ENCODE peak calls at places on chromosomes 6 and 20, in six cellular contexts. H is heart right ventricle; M is CD8-positive, alpha-beta T cell; J is pancreas; C is stomach; B is spleen. U is an unnamed sample. For H3K4me1 and H3K9me3, the result is how much of the 10 kb centered on the place peaks cover.

GRCh38 chr20:32312718-32313424 is 35.4 kb downstream of the KIF3B start:
- DNase-seq in H (no peak), M (no peak), J (no peak), C (no peak), B (no peak), U (no peak)

GRCh38 chr6:113560908-113561307 is 296.2 kb upstream of the MARCKS start:
- DNase-seq in H (no peak), M (no peak), J (no peak), C (no peak), B (no peak), U (no peak)

GRCh38 chr20:38685853-38686473 is 38.3 kb upstream of the SLC32A1 start:
- DNase-seq in H (peak), M (peak), J (peak), C (peak), B (no peak), U (no peak)

GRCh38 chr20:24952376-24953203 is 3.5 kb downstream of the CST7 start:
- DNase-seq in H (no peak), M (no peak), J (no peak), C (peak), B (peak), U (no peak)

GRCh38 chr6:109093732-109094131 is 914 bp downstream of the SESN1 start:
- DNase-seq in H (no peak), M (no peak), J (no peak), C (no peak), B (no peak), U (no peak)

GRCh38 chr20:32380745-32381144 is 22.6 kb downstream of the ASXL1 start:
- DNase-seq in H (no peak), M (no peak), J (no peak), C (no peak), B (no peak), U (no peak)

GRCh38 chr6:135922170-135922569 is 70.7 kb downstream of the PDE7B start:
- DNase-seq in H (peak), M (no peak), J (no peak), C (no peak), B (no peak), U (no peak)

GRCh38 chr20:16865406-16865805 is 117.2 kb downstream of the OTOR start:
- DNase-seq in H (no peak), M (no peak), J (no peak), C (no peak), B (no peak), U (no peak)

GRCh38 chr6:21996425-21997207 is 300.2 kb downstream of the PRL start:
- DNase-seq in H (no peak), M (no peak), J (no peak), C (no peak), B (no peak), U (no peak)

GRCh38 chr6:113103618-113104390 is 753.3 kb upstream of the MARCKS start:
- DNase-seq in H (no peak), M (no peak), J (no peak), C (no peak), B (no peak), U (no peak)

GRCh38 chr20:44785768-44786167 is 24.6 kb downstream of the RIMS4 start:
- DNase-seq in H (no peak), M (no peak), J (no peak), C (no peak), B (no peak), U (no peak)

GRCh38 chr6:16674666-16675392 is 86.4 kb downstream of the ATXN1 start:
- DNase-seq in H (no peak), M (no peak), J (no peak), C (no peak), B (no peak), U (no peak)

GRCh38 chr6:36028887-36029324 is 1.3 kb downstream of the MAPK14 start:
- DNase-seq in H (peak), M (peak), J (peak), C (peak), B (peak), U (peak)

GRCh38 chr6:40910260-40910893 is 128.6 kb downstream of the UNC5CL start:
- DNase-seq in H (no peak), M (no peak), J (no peak), C (no peak), B (no peak), U (no peak)

GRCh38 chr6:77456531-77457248 is 6.6 kb downstream of the HTR1B start:
- DNase-seq in H (no peak), M (no peak), J (no peak), C (no peak), B (no peak), U (no peak)

GRCh38 chr20:5270608-5271007 is 46.1 kb downstream of the PROKR2 start:
- DNase-seq in H (no peak), M (no peak), J (no peak), C (no peak), B (no peak), U (no peak)

GRCh38 chr6:82494367-82494766 is 130.8 kb downstream of the TPBG start:
- DNase-seq in H (no peak), M (no peak), J (no peak), C (no peak), B (no peak), U (no peak)

GRCh38 chr20:9066196-9066595 is 2.7 kb upstream of the PLCB4 start:
- DNase-seq in H (no peak), M (no peak), J (no peak), C (no peak), B (no peak), U (no peak)

GRCh38 chr6:81769834-81770233 is 17.4 kb upstream of the TENT5A start:
- DNase-seq in H (no peak), M (no peak), J (no peak), C (no peak), B (no peak), U (no peak)

GRCh38 chr20:38166707-38167233 is 1.7 kb upstream of the TGM2 start:
- DNase-seq in H (no peak), M (no peak), J (no peak), C (no peak), B (no peak), U (no peak)

GRCh38 chr6:33280539-33280938 is 3.6 kb downstream of the B3GALT4 start:
- DNase-seq in H (no peak), M (no peak), J (no peak), C (no peak), B (peak), U (no peak)

GRCh38 chr6:82337688-82338257 is 25.8 kb upstream of the TPBG start:
- DNase-seq in H (no peak), M (no peak), J (no peak), C (no peak), B (no peak), U (no peak)

GRCh38 chr6:163415176-163415619 is 680 bp downstream of the QKI start:
- DNase-seq in H (no peak), M (peak), J (peak), C (no peak), B (peak), U (no peak)

GRCh38 chr20:10448270-10449156 is 13.4 kb downstream of the SLX4IP start:
- DNase-seq in H (no peak), M (no peak), J (no peak), C (no peak), B (no peak), U (no peak)

GRCh38 chr6:20540683-20541082 is 6.4 kb downstream of the CDKAL1 start:
- DNase-seq in H (no peak), M (no peak), J (no peak), C (no peak), B (no peak), U (no peak)

GRCh38 chr20:47708140-47708807 is 77.0 kb downstream of the SULF2 start:
- DNase-seq in H (no peak), M (no peak), J (no peak), C (no peak), B (no peak), U (no peak)

GRCh38 chr6:21468487-21468886 is 125.1 kb upstream of the SOX4 start:
- DNase-seq in H (no peak), M (no peak), J (no peak), C (no peak), B (no peak), U (no peak)

GRCh38 chr6:89475634-89476033 is 42.7 kb downstream of the ANKRD6 start:
- DNase-seq in H (no peak), M (no peak), J (no peak), C (no peak), B (no peak), U (no peak)

GRCh38 chr6:139743629-139744028 is 369.2 kb upstream of the CITED2 start:
- DNase-seq in H (no peak), M (no peak), J (no peak), C (no peak), B (no peak), U (no peak)

GRCh38 chr20:53149184-53149651 is 177.1 kb downstream of the TSHZ2 start:
- DNase-seq in H (no peak), M (no peak), J (no peak), C (no peak), B (no peak), U (no peak)

GRCh38 chr20:37915800-37916570 is 13.1 kb downstream of the VSTM2L start:
- DNase-seq in H (no peak), M (no peak), J (no peak), C (peak), B (no peak), U (no peak)

GRCh38 chr20:35768731-35769664 is 2.8 kb upstream of the PHF20 start:
- DNase-seq in H (peak), M (peak), J (peak), C (peak), B (peak), U (peak)

GRCh38 chr6:80289727-80290126 is 183.3 kb downstream of the BCKDHB start:
- DNase-seq in H (no peak), M (no peak), J (no peak), C (no peak), B (peak), U (no peak)

GRCh38 chr20:4667371-4667773 is 54.3 kb upstream of the PRND start:
- DNase-seq in H (no peak), M (no peak), J (no peak), C (no peak), B (no peak), U (no peak)

GRCh38 chr6:111585969-111586315 is 19.7 kb downstream of the TRAF3IP2 start:
- DNase-seq in H (no peak), M (no peak), J (no peak), C (no peak), B (no peak), U (no peak)

DNA sequence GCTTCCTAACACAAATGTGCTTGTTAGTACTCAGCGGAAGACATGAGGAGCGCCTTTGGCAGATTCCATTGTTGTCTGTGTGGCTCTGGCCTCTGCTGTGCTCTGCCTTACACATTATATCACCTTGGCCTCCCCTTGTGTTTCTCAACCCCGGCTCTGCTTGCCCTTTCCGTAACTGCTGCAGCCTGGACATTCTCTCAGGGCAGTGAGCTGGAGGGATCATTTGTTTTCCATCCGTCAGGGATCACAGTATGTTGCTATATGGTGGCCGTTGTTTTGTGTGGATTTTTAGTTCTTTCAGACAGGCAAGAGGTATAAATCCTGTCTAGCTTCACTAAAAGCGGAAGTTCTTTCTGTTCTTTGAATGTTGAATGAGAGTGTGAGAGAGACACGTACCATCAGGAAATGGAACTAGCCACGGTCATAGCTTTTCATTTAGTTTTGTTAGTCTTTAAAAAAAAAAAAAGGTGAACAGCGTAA is 175.1 kb downstream of the JARID2 start:
- DNase-seq in H (peak), M (no peak), J (no peak), C (no peak), B (no peak), U (no peak)
- H3K4me1 ChIP-seq in H (under half), M (under half), J (under half), C (under half), B (half or more), U (under half)

GRCh38 chr20:61720348-61720696 is 345.4 kb downstream of the TAF4 start:
- DNase-seq in H (no peak), M (no peak), J (no peak), C (no peak), B (no peak), U (no peak)
- H3K4me3 ChIP-seq in H (no peak), M (peak), J (no peak), C (no peak), B (no peak), U (peak)

GRCh38 chr6:15498640-15499039 is 164.2 kb downstream of the DTNBP1 start:
- DNase-seq in H (no peak), M (no peak), J (no peak), C (no peak), B (no peak), U (no peak)
- H3K9me3 ChIP-seq in H (under half), M (under half), J (under half), C (under half), B (under half), U (under half)

DNA sequence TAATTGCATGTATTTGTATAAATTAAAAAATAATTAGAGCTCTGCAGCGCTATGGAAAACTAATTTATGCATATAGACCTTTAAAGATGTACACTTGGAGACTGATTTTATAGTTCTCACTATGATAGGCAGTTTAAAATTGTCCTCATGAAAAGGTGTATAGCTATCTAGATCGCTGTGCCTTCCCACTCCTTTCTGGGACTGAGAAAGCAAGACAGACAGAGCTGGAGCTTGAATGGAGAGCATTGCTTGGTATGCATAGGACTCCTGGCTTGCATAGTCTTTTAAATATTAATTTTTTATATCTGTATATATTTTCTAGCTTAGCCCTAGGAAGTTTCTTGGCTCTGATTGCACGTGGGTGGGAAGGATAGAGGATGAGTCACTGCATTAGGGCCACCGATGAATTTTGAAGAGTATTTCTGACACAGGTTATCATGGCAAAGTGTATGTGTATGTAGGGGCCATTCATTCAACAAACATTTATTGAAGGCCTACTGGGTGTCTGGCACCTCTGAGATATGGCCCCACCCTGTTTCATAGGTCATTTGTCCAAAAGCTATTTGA is 150.0 kb upstream of the SPACA1 start:
- DNase-seq in H (no peak), M (no peak), J (no peak), C (no peak), B (no peak), U (no peak)
- H3K4me1 ChIP-seq in H (under half), M (under half), J (under half), C (under half), B (under half), U (under half)

GRCh38 chr20:20034486-20034885 is 17.3 kb downstream of the NAA20 start:
- DNase-seq in H (no peak), M (no peak), J (no peak), C (no peak), B (no peak), U (no peak)
- H3K4me3 ChIP-seq in H (no peak), M (no peak), J (no peak), C (no peak), B (no peak), U (no peak)

DNA sequence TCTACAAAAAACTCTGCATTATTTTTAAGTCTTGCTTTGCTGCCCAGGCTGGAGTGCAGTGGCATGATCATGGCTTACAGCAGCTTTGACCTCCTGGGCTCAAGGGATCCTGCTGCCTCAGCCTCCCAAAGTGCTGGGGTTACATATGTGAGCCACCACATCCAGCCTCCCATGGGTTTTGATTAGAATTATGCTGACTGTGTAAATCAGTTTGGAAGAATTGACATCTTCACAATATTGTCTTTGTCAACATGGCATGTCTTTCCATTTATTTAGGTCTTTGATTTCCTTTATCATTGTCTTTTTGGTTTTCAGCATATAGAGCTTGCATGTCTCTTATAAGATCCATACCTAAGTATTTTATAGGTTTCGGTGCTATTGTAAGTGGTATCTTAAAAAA is 13.2 kb upstream of the APCDD1L start:
- DNase-seq in H (no peak), M (no peak), J (no peak), C (no peak), B (no peak), U (no peak)
- H3K9me3 ChIP-seq in H (half or more), M (under half), J (under half), C (half or more), B (under half), U (under half)

GRCh38 chr6:3382399-3383279 is 74.2 kb downstream of the SLC22A23 start:
- DNase-seq in H (no peak), M (no peak), J (no peak), C (peak), B (no peak), U (no peak)

GRCh38 chr6:3381233-3382065 is 75.4 kb downstream of the SLC22A23 start:
- DNase-seq in H (peak), M (no peak), J (no peak), C (no peak), B (no peak), U (no peak)

GRCh38 chr6:3377536-3378397 is 79.1 kb downstream of the SLC22A23 start:
- DNase-seq in H (no peak), M (no peak), J (no peak), C (no peak), B (no peak), U (no peak)

GRCh38 chr6:3379482-3380060 is 77.3 kb downstream of the SLC22A23 start:
- DNase-seq in H (no peak), M (no peak), J (no peak), C (no peak), B (no peak), U (no peak)

DNA sequence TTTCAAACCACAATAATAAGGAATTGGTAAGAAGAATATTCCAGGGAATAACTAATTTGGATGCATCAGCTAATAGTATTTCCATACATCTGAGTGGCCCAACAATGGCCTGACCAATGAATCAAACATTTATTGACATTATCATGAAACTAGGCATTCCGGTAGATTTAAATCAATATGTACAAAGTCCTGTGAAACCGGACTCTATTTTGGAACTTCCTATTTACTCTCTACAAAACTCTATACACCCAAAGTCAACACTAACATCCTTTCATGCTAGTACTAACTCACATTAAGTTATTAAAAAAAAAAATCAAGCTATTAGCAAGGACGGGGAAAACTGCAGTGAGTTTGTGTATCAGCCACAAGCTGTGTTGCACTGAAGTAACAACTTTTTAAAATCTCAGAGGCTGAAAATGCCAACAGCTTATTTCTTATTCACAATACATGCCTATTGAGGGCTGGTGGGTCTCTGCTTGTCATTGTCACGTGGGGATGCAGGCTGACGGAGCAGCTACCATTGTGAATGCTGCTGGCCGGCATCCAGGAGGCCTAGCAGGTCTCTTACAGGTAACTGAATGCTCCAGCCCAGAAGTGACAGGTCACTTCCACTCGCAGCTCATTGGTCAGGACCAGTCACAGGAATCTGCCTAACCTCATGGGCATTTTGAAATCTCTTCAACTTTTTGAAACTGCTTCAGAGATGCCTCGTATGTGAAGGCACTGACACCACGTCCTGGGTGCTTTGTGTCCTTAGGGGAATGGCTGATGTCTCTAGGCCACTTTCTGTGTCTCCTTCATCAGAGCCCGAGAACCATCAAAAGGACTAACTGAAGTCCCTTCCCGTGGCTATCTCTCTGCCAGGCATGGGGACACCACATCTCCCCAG is 76.3 kb downstream of the SLC22A23 start:
- DNase-seq in H (no peak), M (no peak), J (peak), C (peak), B (no peak), U (no peak)
- H3K4me1 ChIP-seq in H (under half), M (under half), J (under half), C (half or more), B (under half), U (under half)

DNA sequence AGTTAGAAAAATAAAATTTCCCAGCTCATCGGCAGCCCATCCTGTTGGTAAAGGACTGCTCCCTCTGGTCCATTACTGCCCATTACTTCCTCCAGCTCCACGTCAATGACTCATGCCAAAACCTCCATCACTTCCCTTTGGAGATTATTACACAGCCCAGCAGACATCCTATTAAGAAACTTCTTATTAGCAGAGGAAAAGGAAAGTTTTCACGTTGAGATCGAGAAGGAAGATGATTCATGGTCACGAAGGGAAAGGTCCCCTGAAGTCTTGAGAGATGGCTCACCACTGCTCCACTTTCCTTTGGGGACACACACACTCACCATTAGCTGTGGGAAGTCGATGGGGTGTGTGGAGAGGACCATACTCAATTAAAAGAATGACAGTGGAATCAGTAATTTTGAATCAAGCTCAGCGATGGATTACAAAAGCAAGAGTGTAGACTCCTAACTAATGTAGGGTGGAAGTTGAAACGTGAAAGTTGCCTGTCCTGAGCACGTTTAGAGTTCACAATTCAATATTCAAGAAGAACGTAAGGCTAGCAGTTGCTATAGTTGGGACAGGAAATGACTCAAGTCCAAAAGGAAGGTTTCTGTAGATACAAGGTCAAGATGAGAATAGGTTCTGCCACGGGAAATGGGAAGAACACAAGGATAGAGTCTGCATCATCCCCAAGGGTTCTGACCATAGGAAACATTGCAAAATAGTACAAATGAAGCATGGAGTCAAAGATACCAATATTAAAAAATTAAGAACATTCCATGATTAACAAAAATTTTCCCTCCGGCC is 21.6 kb downstream of the SASH1 start:
- DNase-seq in H (peak), M (no peak), J (no peak), C (no peak), B (no peak), U (no peak)
- H3K4me3 ChIP-seq in H (no peak), M (no peak), J (no peak), C (no peak), B (no peak), U (no peak)